ENCODE peak calls at places on chromosomes 4 and X, in four cellular contexts. O is RWPE1, A is breast epithelium, R is tibial artery. C is an unnamed sample.

GRCh38 chr4:155530857-155531256 is 135.8 kb upstream of the GUCY1A1 start:
- DNase-seq in O (no peak), A (no peak), R (no peak), C (no peak)

GRCh38 chrX:70478521-70478920 is 33.9 kb downstream of the DLG3 start:
- DNase-seq in O (no peak), A (no peak), R (no peak), C (no peak)

GRCh38 chr4:3775011-3775410 is 8.8 kb downstream of the ADRA2C start:
- DNase-seq in O (no peak), A (no peak), R (no peak), C (no peak)

GRCh38 chr4:89836897-89837384 is at the start of gene SNCA:
- DNase-seq in O (peak), A (peak), R (peak), C (peak)

GRCh38 chrX:56733459-56734046 is 4.5 kb downstream of the NBDY start:
- DNase-seq in O (no peak), A (peak), R (no peak), C (peak)

GRCh38 chr4:174317531-174317930 is 33.8 kb downstream of the CEP44 start:
- DNase-seq in O (no peak), A (no peak), R (no peak), C (peak)

GRCh38 chr4:75800972-75801371 is 76.6 kb downstream of the USO1 start:
- DNase-seq in O (peak), A (no peak), R (no peak), C (peak)

GRCh38 chr4:101400096-101400495 is 52.8 kb upstream of the PPP3CA start:
- DNase-seq in O (no peak), A (no peak), R (no peak), C (peak)

GRCh38 chr4:26218677-26219181 is 102.1 kb upstream of the RBPJ start:
- DNase-seq in O (no peak), A (no peak), R (no peak), C (no peak)

GRCh38 chr4:109155682-109156243 is 146.7 kb downstream of the COL25A1 start:
- DNase-seq in O (no peak), A (no peak), R (no peak), C (peak)

GRCh38 chrX:154444755-154445246 is 860 bp downstream of the FAM50A start:
- DNase-seq in O (no peak), A (no peak), R (no peak), C (no peak)

GRCh38 chr4:41160856-41161255 is 53.5 kb downstream of the APBB2 start:
- DNase-seq in O (peak), A (no peak), R (no peak), C (no peak)

GRCh38 chr4:184588893-184589292 is 60.4 kb downstream of the CASP3 start:
- DNase-seq in O (no peak), A (no peak), R (no peak), C (no peak)

GRCh38 chr4:86935833-86936721 is 1.3 kb downstream of the AFF1 start:
- DNase-seq in O (peak), A (peak), R (peak), C (peak)

GRCh38 chr4:21181716-21182115 is 481.5 kb downstream of the PACRGL start:
- DNase-seq in O (no peak), A (no peak), R (no peak), C (peak)

GRCh38 chrX:132737743-132738142 is 220.7 kb downstream of the HS6ST2 start:
- DNase-seq in O (peak), A (peak), R (no peak), C (peak)

GRCh38 chrX:21374163-21374993 is at the start of gene CNKSR2:
- DNase-seq in O (no peak), A (no peak), R (peak), C (no peak)

GRCh38 chrX:136691028-136691809 is 43.3 kb downstream of the CD40LG start:
- DNase-seq in O (peak), A (no peak), R (no peak), C (no peak)

GRCh38 chrX:136689441-136689840 is 41.5 kb downstream of the CD40LG start:
- DNase-seq in O (no peak), A (no peak), R (no peak), C (no peak)

GRCh38 chrX:136692271-136692670 is 44.3 kb downstream of the CD40LG start:
- DNase-seq in O (no peak), A (no peak), R (no peak), C (no peak)

GRCh38 chrX:136694491-136695087 is 46.6 kb downstream of the CD40LG start:
- DNase-seq in O (peak), A (no peak), R (no peak), C (peak)
- TF ChIP-seq CTCF in O (peak), A (peak), R (peak), C (peak)

GRCh38 chrX:48685416-48685815 is 1.8 kb downstream of the WAS start:
- DNase-seq in O (no peak), A (no peak), R (no peak), C (no peak)

GRCh38 chrX:48689143-48689920 is 5.7 kb downstream of the WAS start:
- DNase-seq in O (no peak), A (no peak), R (no peak), C (no peak)

GRCh38 chrX:48684134-48684533 is 535 bp downstream of the WAS start:
- DNase-seq in O (no peak), A (no peak), R (no peak), C (no peak)

GRCh38 chrX:48683411-48683982 is at the start of gene WAS:
- DNase-seq in O (no peak), A (no peak), R (no peak), C (no peak)

GRCh38 chrX:48688531-48689142 is 5.0 kb downstream of the WAS start:
- DNase-seq in O (no peak), A (no peak), R (no peak), C (no peak)
- TF ChIP-seq CTCF in O (no peak), A (no peak), R (no peak), C (no peak)

GRCh38 chr4:73131281-73131680 is 61.8 kb upstream of the COX18 start:
- DNase-seq in O (no peak), A (no peak), R (no peak), C (no peak)

GRCh38 chr4:73133784-73134183 is 64.3 kb upstream of the COX18 start:
- DNase-seq in O (no peak), A (no peak), R (no peak), C (no peak)

GRCh38 chr4:73129319-73129718 is 59.8 kb upstream of the COX18 start:
- DNase-seq in O (no peak), A (no peak), R (no peak), C (no peak)

DNA sequence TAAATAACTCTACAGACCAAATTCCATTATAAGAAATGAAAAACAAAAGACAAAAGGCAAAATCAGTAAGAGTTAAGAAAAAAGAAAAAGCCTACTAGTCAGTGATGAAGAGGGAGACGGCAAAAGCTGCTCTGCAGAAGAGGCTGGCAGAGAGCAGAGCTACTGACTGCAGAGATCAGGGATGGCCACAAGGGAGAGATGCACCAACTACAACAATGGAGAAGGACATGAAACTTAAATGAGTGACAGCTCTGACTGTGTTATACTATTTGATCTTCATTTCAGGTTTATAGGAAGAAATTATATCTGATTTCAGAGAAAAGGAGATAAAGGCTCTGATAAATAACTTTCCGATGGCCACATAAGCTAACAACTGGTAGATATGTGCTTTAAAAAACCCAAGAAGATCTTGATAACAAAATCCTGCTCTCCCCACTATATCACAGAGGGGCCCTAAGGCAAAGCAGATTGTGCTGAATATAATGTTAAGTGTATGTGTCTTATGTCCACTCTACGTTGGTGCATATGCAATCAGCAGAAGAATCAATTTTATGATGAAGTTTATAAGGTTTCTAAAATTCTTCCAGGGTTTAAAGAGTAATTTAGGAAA is 58.4 kb upstream of the COX18 start:
- DNase-seq in O (peak), A (no peak), R (no peak), C (peak)
- TF ChIP-seq CTCF in O (no peak), A (peak), R (peak), C (no peak)

GRCh38 chrX:93538575-93538974 is 134.8 kb downstream of the NAP1L3 start:
- DNase-seq in O (peak), A (no peak), R (no peak), C (peak)
- TF ChIP-seq CTCF in O (peak), A (no peak), R (peak), C (peak)

DNA sequence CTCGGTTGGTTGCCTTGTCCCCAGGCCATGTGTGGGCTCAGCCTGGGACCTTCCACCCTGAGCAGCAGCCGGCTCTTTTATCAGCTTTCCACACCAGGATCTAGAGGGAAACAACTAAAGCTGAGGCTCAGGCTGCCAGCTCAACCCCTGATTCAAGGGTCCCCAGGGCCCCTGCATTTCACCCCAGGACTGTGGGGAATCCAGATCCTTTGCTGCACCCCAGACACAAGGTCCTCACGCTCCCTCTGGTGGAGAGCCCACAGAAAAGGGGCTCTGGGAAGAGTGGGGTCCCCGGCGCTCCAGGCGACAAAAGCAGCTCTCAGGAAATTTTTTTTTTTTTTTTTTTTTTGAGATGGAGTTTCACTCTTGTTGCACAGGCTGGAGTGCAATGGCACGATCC is 64.3 kb downstream of the ZFYVE28 start:
- DNase-seq in O (no peak), A (no peak), R (peak), C (peak)
- TF ChIP-seq CTCF in O (no peak), A (no peak), R (no peak), C (peak)

DNA sequence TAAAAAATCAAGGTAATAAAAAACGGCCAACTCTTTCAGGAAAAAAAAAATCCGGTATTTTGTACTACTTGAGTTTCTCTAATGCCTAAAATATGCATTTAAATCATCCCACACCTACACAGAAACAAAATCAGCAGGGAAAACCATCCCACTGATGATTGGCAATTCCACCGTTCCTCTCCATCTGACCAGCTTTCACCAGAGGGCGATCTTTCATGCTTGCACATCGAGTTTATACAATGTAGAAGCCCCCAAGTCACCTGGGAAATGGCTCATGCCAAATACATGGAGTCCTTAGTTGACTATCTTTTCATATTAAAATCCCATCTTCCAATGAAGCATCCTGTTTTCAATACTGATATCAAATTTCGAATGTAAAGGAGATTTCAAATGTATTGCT is 69.2 kb downstream of the PTCHD1 start:
- DNase-seq in O (no peak), A (no peak), R (no peak), C (peak)
- TF ChIP-seq CTCF in O (no peak), A (no peak), R (peak), C (peak)

DNA sequence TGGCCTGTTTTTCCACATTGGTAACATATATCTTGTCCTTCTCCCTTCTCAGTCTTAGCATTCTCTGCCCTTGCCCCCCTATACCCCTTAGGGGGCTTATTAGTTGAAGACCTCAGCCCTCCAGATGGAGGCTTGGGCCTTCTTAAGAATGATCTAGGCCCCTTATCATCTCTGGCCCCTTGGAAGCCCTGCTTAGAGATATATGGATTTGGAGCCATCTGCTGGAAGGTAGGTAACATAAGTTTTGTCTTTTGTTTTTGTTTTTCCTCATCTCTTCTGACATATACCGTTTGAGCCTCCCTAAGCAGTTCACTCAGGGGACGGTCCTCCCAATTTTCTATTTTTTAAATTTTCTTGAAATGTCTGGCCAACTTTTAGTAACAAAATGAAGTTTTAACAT is 48.3 kb upstream of the NAP1L2 start:
- DNase-seq in O (no peak), A (no peak), R (no peak), C (peak)
- TF ChIP-seq CTCF in O (no peak), A (no peak), R (no peak), C (peak)

GRCh38 chr4:162837679-162838078 is 329.0 kb downstream of the NAF1 start:
- DNase-seq in O (no peak), A (no peak), R (no peak), C (no peak)

GRCh38 chr4:162841769-162842168 is 324.9 kb downstream of the NAF1 start:
- DNase-seq in O (no peak), A (no peak), R (no peak), C (no peak)

GRCh38 chr4:162837241-162837640 is 329.4 kb downstream of the NAF1 start:
- DNase-seq in O (no peak), A (no peak), R (no peak), C (no peak)

GRCh38 chr4:162838671-162839070 is 328.0 kb downstream of the NAF1 start:
- DNase-seq in O (no peak), A (no peak), R (no peak), C (peak)

DNA sequence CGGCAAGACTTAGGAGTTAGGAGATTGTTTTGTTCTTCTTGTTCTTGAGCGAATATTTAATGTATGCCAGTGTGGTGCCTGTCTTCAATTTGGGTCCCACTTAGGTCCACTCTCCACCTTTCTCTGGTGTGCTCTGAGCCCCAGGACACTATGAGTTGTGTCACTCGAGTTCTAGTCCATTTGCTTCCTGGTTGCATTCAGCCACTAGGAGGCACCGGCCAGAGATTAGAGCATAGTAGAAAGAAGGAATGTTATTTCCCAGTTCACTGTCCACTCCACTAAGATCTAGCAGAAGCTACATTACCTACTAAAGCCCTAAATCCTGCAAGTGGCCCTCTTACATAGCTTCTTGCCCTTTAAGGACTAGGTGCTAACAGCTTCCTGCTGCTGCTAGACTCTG is 326.9 kb downstream of the NAF1 start:
- DNase-seq in O (no peak), A (no peak), R (no peak), C (no peak)
- TF ChIP-seq CTCF in O (no peak), A (no peak), R (no peak), C (no peak)

GRCh38 chr4:24032371-24032989 is 142.6 kb upstream of the PPARGC1A start:
- DNase-seq in O (no peak), A (no peak), R (no peak), C (peak)
- TF ChIP-seq CTCF in O (no peak), A (peak), R (peak), C (no peak)

GRCh38 chr4:181569553-181569952 is 673.6 kb upstream of the TENM3 start:
- DNase-seq in O (peak), A (no peak), R (no peak), C (peak)
- TF ChIP-seq CTCF in O (peak), A (peak), R (no peak), C (peak)

C was measured in MCF 10A.